ENCODE peak calls at places on chromosome 18, in seven cellular contexts. J is CD8-positive, alpha-beta T cell; O is AG09309; K is CD4-positive, CD25-positive, alpha-beta regulatory T cell; R is H7; V is WERI-Rb-1; H is AG10803. Z is an unnamed sample.

GRCh38 chr18:13232971-13233565 is 14.5 kb downstream of the LDLRAD4 start:
- DNase-seq in H (no peak), J (no peak), O (no peak), K (no peak), R (no peak), V (no peak), Z (no peak)

GRCh38 chr18:5895886-5896740 is 791 bp upstream of the TMEM200C start:
- DNase-seq in R (peak), O (no peak), K (no peak), J (no peak), H (no peak), V (peak), Z (no peak)

GRCh38 chr18:75880913-75881504 is 453.5 kb upstream of the SMIM21 start:
- DNase-seq in O (no peak), V (peak), K (no peak), J (no peak), H (no peak), R (no peak), Z (no peak)

GRCh38 chr18:75209129-75209951 is at the start of gene PTGR3:
- DNase-seq in K (peak), J (peak), H (peak), O (peak), R (peak), V (peak), Z (peak)

GRCh38 chr18:78955066-78955465 is 24.6 kb upstream of the SALL3 start:
- DNase-seq in V (no peak), J (no peak), H (no peak), O (no peak), R (no peak), K (no peak), Z (no peak)

GRCh38 chr18:47749195-47749973 is 181.1 kb downstream of the SMAD2 start:
- DNase-seq in H (peak), O (peak), R (peak), J (peak), K (peak), V (peak), Z (peak)

GRCh38 chr18:14179306-14179705 is 47.1 kb upstream of the ZNF519 start:
- DNase-seq in K (peak), J (no peak), V (no peak), O (no peak), R (no peak), H (no peak), Z (no peak)

GRCh38 chr18:37426536-37427080 is 139.0 kb downstream of the CELF4 start:
- DNase-seq in O (no peak), K (no peak), R (no peak), V (peak), J (no peak), H (no peak), Z (no peak)

GRCh38 chr18:70693196-70693595 is 404.4 kb downstream of the SOCS6 start:
- DNase-seq in O (no peak), H (no peak), V (peak), R (no peak), K (no peak), J (no peak), Z (no peak)

GRCh38 chr18:34495434-34495833 is 214.7 kb upstream of the DTNA start:
- DNase-seq in O (no peak), K (no peak), J (no peak), H (no peak), V (no peak), R (no peak), Z (no peak)

GRCh38 chr18:34493566-34494358 is 216.3 kb upstream of the DTNA start:
- DNase-seq in R (peak), O (no peak), H (no peak), V (peak), J (no peak), K (no peak), Z (peak)

GRCh38 chr18:34493099-34493544 is 217.0 kb upstream of the DTNA start:
- DNase-seq in J (no peak), K (no peak), H (peak), V (peak), O (peak), R (peak), Z (peak)

GRCh38 chr18:34492652-34493051 is 217.4 kb upstream of the DTNA start:
- DNase-seq in K (no peak), R (peak), O (no peak), V (no peak), H (no peak), J (no peak), Z (no peak)

GRCh38 chr18:34494359-34494696 is 215.8 kb upstream of the DTNA start:
- DNase-seq in O (no peak), H (no peak), R (no peak), V (no peak), J (no peak), K (no peak), Z (no peak)
- H3K4me3 ChIP-seq in O (no peak), H (no peak), R (peak), V (peak), J (no peak), K (no peak), Z (no peak)

GRCh38 chr18:3803350-3803749 is 353.4 kb downstream of the TGIF1 start:
- DNase-seq in V (no peak), K (no peak), O (no peak), J (no peak), H (no peak), R (no peak), Z (no peak)

GRCh38 chr18:3798032-3798431 is 348.1 kb downstream of the TGIF1 start:
- DNase-seq in K (no peak), O (no peak), V (no peak), R (no peak), J (no peak), H (no peak), Z (no peak)

GRCh38 chr18:3794537-3795348 is 344.8 kb downstream of the TGIF1 start:
- DNase-seq in V (no peak), J (no peak), R (no peak), K (no peak), H (peak), O (peak), Z (peak)

GRCh38 chr18:3796434-3796833 is 346.5 kb downstream of the TGIF1 start:
- DNase-seq in O (no peak), H (no peak), R (no peak), J (no peak), V (no peak), K (no peak), Z (no peak)

DNA sequence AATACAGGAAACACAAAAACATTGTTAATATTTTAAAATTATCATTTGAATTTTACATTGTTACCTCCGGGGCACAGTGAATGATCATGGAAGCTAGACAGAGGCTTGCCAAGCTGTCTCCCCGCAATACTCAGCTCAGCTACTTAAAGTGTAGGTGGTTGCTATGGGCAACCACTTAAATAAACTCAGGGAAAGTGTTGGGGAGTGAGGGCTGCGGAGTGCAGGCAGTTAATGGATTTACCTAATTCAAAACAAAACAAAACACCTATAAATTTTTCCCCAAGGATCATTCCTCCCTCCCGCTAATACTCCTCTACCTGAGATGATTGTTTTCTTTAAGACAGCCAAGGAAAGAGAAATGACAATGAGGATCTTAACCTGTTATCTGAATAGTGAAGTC is 349.5 kb downstream of the TGIF1 start:
- DNase-seq in O (no peak), J (no peak), R (no peak), H (no peak), K (no peak), V (no peak), Z (no peak)
- H3K4me3 ChIP-seq in O (no peak), J (no peak), R (no peak), H (no peak), K (no peak), V (no peak), Z (no peak)

GRCh38 chr18:702957-703659 is 9.3 kb downstream of the ENOSF1 start:
- DNase-seq in J (no peak), O (peak), H (peak), V (no peak), R (no peak), K (no peak), Z (peak)
- H3K4me3 ChIP-seq in J (no peak), O (no peak), H (no peak), V (no peak), R (no peak), K (no peak), Z (no peak)

DNA sequence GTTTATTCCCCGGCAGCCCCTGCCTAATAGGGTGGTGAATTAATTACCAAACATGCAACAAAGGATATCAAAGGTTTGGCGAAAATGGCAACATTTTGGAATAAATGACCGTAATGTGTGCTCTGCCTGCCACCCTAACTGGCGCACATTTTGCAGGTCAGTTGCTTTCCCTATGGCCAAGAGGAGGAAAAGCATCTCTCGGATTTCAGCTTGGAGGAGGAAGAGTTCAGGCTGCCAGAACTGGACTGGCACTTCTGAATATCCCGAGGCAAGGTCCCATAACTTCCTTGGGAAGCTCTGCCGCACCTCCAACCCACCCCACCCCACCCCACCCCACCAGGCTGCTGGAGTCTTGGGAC is 37.1 kb downstream of the SLC25A52 start:
- DNase-seq in H (no peak), R (no peak), O (no peak), J (no peak), K (no peak), V (no peak), Z (no peak)
- H3K4me3 ChIP-seq in H (no peak), R (no peak), O (no peak), J (no peak), K (no peak), V (no peak), Z (no peak)

GRCh38 chr18:35038029-35038428 is 3.2 kb upstream of the MAPRE2 start:
- DNase-seq in H (no peak), V (no peak), J (no peak), R (no peak), O (no peak), K (no peak), Z (no peak)
- H3K4me3 ChIP-seq in H (no peak), V (no peak), J (no peak), R (no peak), O (no peak), K (no peak), Z (no peak)

GRCh38 chr18:59787998-59788875 is 91.0 kb upstream of the CCBE1 start:
- DNase-seq in V (no peak), R (peak), K (no peak), H (peak), J (no peak), O (peak), Z (peak)
- H3K4me3 ChIP-seq in V (no peak), R (no peak), K (no peak), H (peak), J (no peak), O (peak), Z (peak)

DNA sequence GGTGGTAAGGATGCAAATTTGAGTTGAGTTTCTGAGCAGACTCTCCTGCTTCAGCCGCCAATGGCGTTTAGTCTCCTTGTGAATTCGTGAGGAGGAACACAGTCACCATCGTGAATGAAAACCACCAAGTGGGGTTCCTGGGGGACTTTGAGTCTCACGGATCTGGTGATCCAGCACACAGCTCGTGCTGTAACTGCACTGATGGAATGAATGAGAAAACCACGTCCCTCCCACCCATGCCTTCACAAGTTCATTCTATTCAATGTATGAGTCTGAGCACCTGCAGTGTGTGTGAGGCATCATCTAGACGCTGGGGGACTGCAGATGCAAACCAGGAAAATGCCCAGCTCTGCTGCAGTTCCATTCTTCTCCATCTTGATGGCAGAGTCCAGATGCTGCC is 127.9 kb downstream of the PIEZO2 start:
- DNase-seq in O (no peak), J (no peak), K (no peak), H (no peak), R (no peak), V (no peak), Z (no peak)
- H3K4me3 ChIP-seq in O (no peak), J (no peak), K (no peak), H (no peak), R (no peak), V (no peak), Z (no peak)

GRCh38 chr18:26657618-26658581 is 109.5 kb upstream of the KCTD1 start:
- DNase-seq in H (no peak), V (no peak), R (no peak), J (no peak), K (no peak), O (no peak), Z (no peak)
- H3K4me3 ChIP-seq in H (peak), V (peak), R (peak), J (no peak), K (no peak), O (peak), Z (peak)

DNA sequence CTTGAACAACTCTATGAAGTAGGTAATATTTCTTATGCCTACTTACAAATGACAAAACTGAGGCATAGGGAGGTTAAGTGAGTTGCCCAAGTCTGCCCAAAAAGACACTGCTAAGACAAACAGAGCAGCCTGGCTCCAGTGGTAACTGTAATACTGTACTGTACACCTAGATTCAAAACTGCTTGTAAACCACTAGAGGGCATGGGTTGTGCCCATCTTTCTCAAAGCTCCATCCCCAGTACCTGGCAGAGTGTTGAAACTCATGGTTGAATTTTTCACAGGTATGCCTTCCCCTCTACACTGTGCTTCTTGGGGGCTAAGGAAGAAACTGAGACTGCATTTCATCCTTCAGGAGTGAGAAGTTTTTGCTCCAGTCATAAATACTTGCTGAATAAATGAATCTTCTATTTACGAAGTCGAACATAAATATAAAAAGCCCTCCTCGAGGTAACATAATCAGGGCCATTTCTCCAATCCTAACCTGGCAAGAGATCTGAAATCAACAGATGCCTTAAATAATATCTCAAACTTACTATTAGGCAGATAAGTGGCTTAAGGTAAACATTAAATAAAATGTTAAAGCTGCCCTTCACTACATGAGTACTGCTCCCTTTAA is 2.0 kb downstream of the PPP4R1 start:
- DNase-seq in R (peak), V (peak), O (no peak), J (peak), H (peak), K (peak), Z (peak)
- H3K4me3 ChIP-seq in R (no peak), V (no peak), O (no peak), J (no peak), H (peak), K (peak), Z (peak)

GRCh38 chr18:58222439-58223125 is 178.6 kb downstream of the NEDD4L start:
- DNase-seq in H (peak), J (no peak), R (no peak), K (no peak), O (no peak), V (no peak), Z (no peak)

GRCh38 chr18:58223717-58224424 is 179.8 kb downstream of the NEDD4L start:
- DNase-seq in V (no peak), H (peak), J (no peak), O (peak), K (no peak), R (no peak), Z (peak)

GRCh38 chr18:58226476-58226875 is 182.4 kb downstream of the NEDD4L start:
- DNase-seq in J (no peak), V (no peak), K (no peak), R (no peak), O (no peak), H (no peak), Z (no peak)

GRCh38 chr18:58225101-58225500 is 181.1 kb downstream of the NEDD4L start:
- DNase-seq in K (no peak), H (no peak), O (no peak), R (no peak), V (no peak), J (no peak), Z (no peak)

DNA sequence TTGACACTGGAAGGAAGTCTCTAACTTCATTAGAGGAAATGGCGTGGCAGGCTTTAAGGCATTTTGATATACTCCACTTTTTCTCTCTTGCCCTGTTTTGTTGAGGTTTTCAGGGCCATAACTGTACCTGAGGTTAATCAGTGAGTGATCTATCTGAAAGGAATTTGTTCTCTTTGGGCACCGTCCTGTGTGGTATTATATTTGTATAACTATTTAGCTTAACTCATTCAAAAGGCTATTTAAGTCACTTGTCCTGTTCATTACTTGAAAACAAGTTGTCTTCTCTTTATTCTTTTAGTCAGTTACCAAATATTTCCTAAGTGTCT is 180.4 kb downstream of the NEDD4L start:
- DNase-seq in V (no peak), H (no peak), J (no peak), R (no peak), K (no peak), O (no peak), Z (no peak)
- H3K4me3 ChIP-seq in V (no peak), H (no peak), J (no peak), R (no peak), K (no peak), O (no peak), Z (no peak)

Z was measured in MG63.